ENCODE peak calls at places on chromosomes 1 and 21, in eight cellular contexts. L is bronchial epithelial cell; Y is ovary; H is IMR-90; A is body of pancreas; N is CD8-positive, alpha-beta T cell; D is stomach; S is ascending aorta. Q is an unnamed sample.

GRCh38 chr1:64505232-64505943 is 35.5 kb downstream of the CACHD1 start:
- DNase-seq in H (no peak), A (peak; percentile 75), S (no peak), L (no peak), D (peak; percentile 61), Y (peak; percentile 31), N (peak; percentile 67), Q (peak; percentile 4)

GRCh38 chr21:36691539-36692124 is 7.3 kb upstream of the SIM2 start:
- DNase-seq in D (no peak), S (no peak), N (no peak), Y (no peak), A (no peak), L (no peak), H (peak; percentile 15), Q (no peak)

GRCh38 chr1:37437058-37437457 is 37.3 kb upstream of the ZC3H12A start:
- DNase-seq in N (no peak), A (no peak), S (no peak), H (no peak), Y (no peak), D (no peak), L (no peak), Q (no peak)

GRCh38 chr1:38815903-38816627 is 43.5 kb downstream of the RRAGC start:
- DNase-seq in L (no peak), N (no peak), H (no peak), A (no peak), S (no peak), Y (no peak), D (no peak), Q (peak; percentile 78)

GRCh38 chr1:62285984-62286481 is 33.2 kb downstream of the KANK4 start:
- DNase-seq in S (no peak), A (peak; percentile 81), L (peak; percentile 11), Y (no peak), D (peak; percentile 30), H (no peak), N (no peak), Q (no peak)

GRCh38 chr1:9289090-9289534 is 3.6 kb upstream of the SPSB1 start:
- DNase-seq in Y (no peak), D (peak; percentile 89), N (peak; percentile 78), L (peak; percentile 62), H (peak; percentile 74), A (peak; percentile 88), S (no peak), Q (no peak)

GRCh38 chr1:83764209-83764608 is 234.7 kb downstream of the TTLL7 start:
- DNase-seq in H (no peak), L (no peak), Y (no peak), D (no peak), A (no peak), S (no peak), N (no peak), Q (no peak)

GRCh38 chr1:41537788-41538351 is 53.4 kb upstream of the EDN2 start:
- DNase-seq in H (peak; percentile 88), L (peak; percentile 8), Y (peak; percentile 76), N (no peak), A (peak; percentile 70), D (peak; percentile 59), S (peak; percentile 65), Q (no peak)

GRCh38 chr1:42146127-42146915 is 6.9 kb upstream of the GUCA2B start:
- DNase-seq in L (no peak), S (no peak), N (no peak), A (no peak), D (no peak), H (no peak), Y (no peak), Q (no peak)

GRCh38 chr1:79460773-79461436 is 454.4 kb upstream of the ADGRL4 start:
- DNase-seq in H (no peak), D (no peak), Y (no peak), A (no peak), S (no peak), N (no peak), L (no peak), Q (peak; percentile 70)

GRCh38 chr1:76148460-76148859 is 73.9 kb downstream of the ST6GALNAC3 start:
- DNase-seq in L (no peak), A (no peak), D (no peak), H (no peak), Y (no peak), N (no peak), S (no peak), Q (no peak)

GRCh38 chr1:72341661-72342060 is 59.3 kb upstream of the NEGR1 start:
- DNase-seq in Y (no peak), L (no peak), S (no peak), N (no peak), A (no peak), D (no peak), H (peak; percentile 11), Q (no peak)

GRCh38 chr1:230186003-230186863 is 119.2 kb downstream of the GALNT2 start:
- DNase-seq in H (peak; percentile 93), S (no peak), D (peak; percentile 69), L (peak; percentile 99), N (no peak), A (peak; percentile 76), Y (no peak), Q (no peak)

GRCh38 chr1:159860456-159860855 is 2.0 kb downstream of the VSIG8 start:
- DNase-seq in N (no peak), Y (no peak), A (no peak), S (no peak), H (no peak), L (no peak), D (no peak), Q (no peak)

GRCh38 chr21:44434568-44434925 is 20.8 kb upstream of the LRRC3 start:
- DNase-seq in D (no peak), H (no peak), Y (no peak), L (no peak), S (no peak), N (no peak), A (no peak), Q (no peak)

GRCh38 chr1:53739109-53739681 is at the start of gene GLIS1:
- DNase-seq in A (peak; percentile 83), Y (peak; percentile 83), D (peak; percentile 77), S (no peak), L (peak; percentile 50), N (no peak), H (peak; percentile 82), Q (peak; percentile 83)

GRCh38 chr1:46342084-46342656 is 1.6 kb downstream of the NSUN4 start:
- DNase-seq in A (no peak), S (no peak), H (peak; percentile 55), N (no peak), Y (no peak), D (no peak), L (no peak), Q (no peak)

GRCh38 chr1:192477630-192478029 is 97.9 kb upstream of the RGS1 start:
- DNase-seq in Y (no peak), D (no peak), S (no peak), A (no peak), L (peak; percentile 47), N (no peak), H (peak; percentile 63), Q (peak; percentile 17)

GRCh38 chr1:156707486-156708244 is 2.3 kb upstream of the CRABP2 start:
- DNase-seq in D (no peak), N (no peak), L (no peak), H (peak; percentile 51), Y (no peak), A (no peak), S (no peak), Q (no peak)

GRCh38 chr1:197285526-197286217 is 17.6 kb downstream of the CRB1 start:
- DNase-seq in H (no peak), L (peak; percentile 50), Y (no peak), S (no peak), N (no peak), A (peak; percentile 62), D (no peak), Q (no peak)

GRCh38 chr1:223486366-223486765 is 93.2 kb downstream of the CCDC185 start:
- DNase-seq in N (no peak), H (no peak), Y (no peak), L (no peak), A (no peak), S (no peak), D (no peak), Q (no peak)

GRCh38 chr1:90823686-90824085 is 106.6 kb upstream of the BARHL2 start:
- DNase-seq in A (no peak), L (peak; percentile 31), H (no peak), Y (no peak), N (no peak), S (no peak), D (no peak), Q (no peak)

GRCh38 chr1:18794066-18794465 is 65.4 kb downstream of the TAS1R2 start:
- DNase-seq in H (no peak), D (no peak), L (no peak), N (no peak), Y (no peak), S (no peak), A (no peak), Q (no peak)

GRCh38 chr1:219928791-219929118 is 398 bp upstream of the SLC30A10 start:
- DNase-seq in Y (no peak), L (no peak), D (no peak), H (no peak), A (no peak), S (no peak), N (no peak), Q (no peak)
- H3K4me3 ChIP-seq in Y (no peak overlapping the region), L (no peak overlapping the region), D (peak overlapping the region; percentile 47), H (no peak overlapping the region), A (no peak overlapping the region), S (no peak overlapping the region), N (no peak overlapping the region), Q (no peak overlapping the region)

GRCh38 chr1:155000725-155001437 is 1.7 kb upstream of the ZBTB7B start:
- DNase-seq in D (peak; percentile 97), S (peak; percentile 61), Y (peak; percentile 91), A (peak; percentile 99), L (peak; percentile 80), N (peak; percentile 75), H (peak; percentile 77), Q (peak; percentile 96)
- TF ChIP-seq CTCF in D (peak; percentile 32), S (peak; percentile 11), Y (no peak), A (peak; percentile 36), L (peak; percentile 10), N (no peak), H (peak; percentile 5), Q (no peak)

DNA sequence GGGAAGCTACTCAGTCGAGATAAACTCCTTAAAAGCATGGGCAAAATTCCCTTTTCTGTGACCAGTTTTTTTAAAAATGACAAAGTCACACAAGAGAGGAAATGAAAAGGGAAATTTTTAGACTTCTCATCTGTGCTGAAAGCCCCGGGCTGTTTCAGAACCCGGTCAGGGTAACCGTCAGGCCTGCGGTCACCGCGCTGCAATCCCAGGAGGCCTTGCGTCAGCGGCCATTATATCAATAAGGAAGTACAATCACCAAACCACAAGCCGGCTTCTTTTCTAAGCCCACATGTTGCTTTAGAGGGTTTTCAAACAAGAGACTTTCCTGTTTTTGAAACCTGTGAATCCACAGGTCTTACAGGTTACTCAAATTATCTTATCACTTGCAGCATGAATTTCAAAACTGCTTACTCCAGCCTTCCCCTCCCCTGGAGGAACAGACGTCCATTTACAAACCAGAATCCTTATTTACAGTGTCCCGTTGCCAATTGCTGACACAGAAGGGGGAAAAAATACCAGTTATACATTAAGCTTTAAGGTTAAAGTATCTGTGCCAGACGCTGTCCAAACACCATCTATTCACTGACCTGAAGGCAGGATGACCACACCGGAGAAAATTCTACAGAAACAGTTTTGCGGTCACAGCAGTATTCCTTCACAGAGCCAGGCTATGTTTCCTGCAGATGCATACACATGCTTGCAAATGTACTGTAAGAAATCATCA is 165.3 kb downstream of the TOMM20 start:
- DNase-seq in A (peak; percentile 77), D (peak; percentile 88), N (peak; percentile 86), Y (no peak), S (peak; percentile 75), H (peak; percentile 95), L (peak; percentile 91), Q (peak; percentile 96)
- H3K27me3 ChIP-seq in A (no peaks in the 10 kb centered on the region), D (no peaks in the 10 kb centered on the region), N (no peaks in the 10 kb centered on the region), Y (no peaks in the 10 kb centered on the region), S (no peaks in the 10 kb centered on the region), H (no peaks in the 10 kb centered on the region), L (no peaks in the 10 kb centered on the region), Q (no peaks in the 10 kb centered on the region)

GRCh38 chr1:242237051-242237450 is 238.2 kb upstream of the MAP1LC3C start:
- DNase-seq in L (no peak), S (no peak), H (no peak), Y (no peak), N (no peak), D (no peak), A (no peak), Q (no peak)
- H3K4me3 ChIP-seq in L (no peak overlapping the region), S (no peak overlapping the region), H (no peak overlapping the region), Y (no peak overlapping the region), N (no peak overlapping the region), D (no peak overlapping the region), A (no peak overlapping the region), Q (no peak overlapping the region)